ENCODE peak calls at places on chromosomes 6 and 20, in ten cellular contexts. L, I, O, M, V, C, B, W, D and F are unnamed samples.

GRCh38 chr6:68628156-68628555 is 6.9 kb upstream of the ADGRB3 start:
- DNase-seq in I (no peak), L (no peak), D (no peak), M (no peak), V (no peak), B (no peak), W (no peak), C (no peak), O (no peak), F (no peak)

GRCh38 chr6:34196833-34197195 is 39.9 kb upstream of the HMGA1 start:
- DNase-seq in B (no peak), C (no peak), I (no peak), L (no peak), M (no peak), D (no peak), V (no peak), O (no peak), W (no peak), F (no peak)

GRCh38 chr6:125519367-125519766 is 217.6 kb upstream of the HDDC2 start:
- DNase-seq in D (no peak), L (no peak), M (no peak), C (no peak), V (no peak), W (no peak), I (no peak), B (no peak), O (no peak), F (no peak)

GRCh38 chr6:31652925-31653724 is 664 bp upstream of the BAG6 start:
- DNase-seq in D (peak; percentile 94), B (peak; percentile 98), L (peak; percentile 89), W (peak; percentile 91), O (peak; percentile 76), V (peak; percentile 87), C (peak; percentile 95), I (peak; percentile 83), M (no peak), F (peak; percentile 86)

GRCh38 chr20:5001174-5002076 is at the start of gene SLC23A2:
- DNase-seq in B (no peak), D (peak; percentile 93), M (no peak), W (peak; percentile 51), L (peak; percentile 61), I (no peak), O (no peak), C (peak; percentile 65), V (peak; percentile 94), F (peak; percentile 14)

GRCh38 chr20:20037960-20038359 is 14.3 kb downstream of the CRNKL1 start:
- DNase-seq in C (no peak), V (no peak), D (no peak), B (no peak), W (no peak), I (no peak), L (no peak), M (no peak), O (no peak), F (no peak)

GRCh38 chr20:33822423-33822822 is 11.3 kb downstream of the CHMP4B start:
- DNase-seq in I (no peak), V (no peak), M (no peak), O (no peak), D (no peak), B (no peak), C (no peak), L (no peak), W (no peak), F (no peak)

GRCh38 chr6:105978113-105978512 is 108.0 kb upstream of the PRDM1 start:
- DNase-seq in L (no peak), O (no peak), C (no peak), D (no peak), V (no peak), B (no peak), M (no peak), I (no peak), W (no peak), F (no peak)

GRCh38 chr20:47392015-47392720 is 35.7 kb upstream of the ZMYND8 start:
- DNase-seq in C (no peak), V (peak; percentile 23), W (no peak), L (peak; percentile 31), M (peak; percentile 81), B (peak; percentile 71), I (no peak), O (no peak), D (no peak), F (no peak)

GRCh38 chr6:122207794-122208193 is 191.7 kb upstream of the HSF2 start:
- DNase-seq in B (no peak), L (no peak), M (no peak), W (no peak), C (no peak), V (no peak), D (no peak), O (no peak), I (no peak), F (no peak)

GRCh38 chr20:44728835-44729342 is 13.7 kb downstream of the CCN5 start:
- DNase-seq in L (peak; percentile 77), W (no peak), B (no peak), D (no peak), C (peak; percentile 87), V (peak; percentile 88), O (no peak), M (peak; percentile 87), I (peak; percentile 79), F (peak; percentile 85)

GRCh38 chr20:34112600-34113061 is 588 bp upstream of the EIF2S2 start:
- DNase-seq in O (no peak), L (peak; percentile 32), M (no peak), D (peak; percentile 79), W (peak; percentile 36), V (peak; percentile 60), B (peak; percentile 48), I (no peak), C (peak; percentile 71), F (peak; percentile 22)

GRCh38 chr6:79872986-79873385 is 74.4 kb downstream of the ELOVL4 start:
- DNase-seq in C (no peak), W (no peak), B (no peak), M (no peak), I (no peak), L (no peak), D (no peak), O (no peak), V (no peak), F (no peak)
- TF ChIP-seq POLR2AphosphoS5 in C (no peak), W (no peak), B (no peak), M (no peak), I (no peak), L (no peak), D (no peak), O (no peak), V (no peak), F (no peak)

DNA sequence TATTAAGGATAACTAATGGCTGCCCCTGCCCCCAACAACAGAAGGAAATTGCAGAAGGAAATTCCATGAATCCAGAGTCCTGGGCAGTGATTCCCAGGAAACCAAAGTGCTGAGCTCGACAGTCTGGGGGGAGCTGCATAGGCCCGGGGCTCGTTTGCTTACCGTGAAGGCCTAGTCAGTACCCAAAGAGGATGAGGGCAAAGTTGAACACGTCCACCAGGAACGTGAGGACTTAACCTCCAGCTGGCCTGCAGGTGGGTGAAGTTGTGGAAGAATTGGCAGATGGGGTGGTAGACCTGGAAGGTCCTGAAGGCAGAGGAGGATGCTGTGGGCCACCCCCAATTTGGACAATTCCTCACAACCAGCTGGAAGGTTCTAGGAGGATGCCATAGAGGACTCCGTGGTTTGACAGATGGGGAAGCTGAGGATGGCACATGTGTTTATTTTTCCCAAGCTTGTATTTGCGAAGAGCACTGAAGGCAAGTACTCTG is 50.5 kb downstream of the NPEPL1 start:
- DNase-seq in C (no peak), I (no peak), O (no peak), V (no peak), L (no peak), M (no peak), B (no peak), D (peak; percentile 32), W (no peak), F (no peak)
- H3K4me1 ChIP-seq in C (peaks cover 8% of the 10 kb centered on the region), I (no peaks in the 10 kb centered on the region), O (no peaks in the 10 kb centered on the region), V (peaks cover 6% of the 10 kb centered on the region), L (no peaks in the 10 kb centered on the region), M (no peaks in the 10 kb centered on the region), B (no peaks in the 10 kb centered on the region), D (no peaks in the 10 kb centered on the region), W (no peaks in the 10 kb centered on the region), F (no peaks in the 10 kb centered on the region)

GRCh38 chr20:50271201-50271600 is 80.6 kb downstream of the CEBPB start:
- DNase-seq in W (no peak), O (no peak), L (no peak), D (no peak), V (no peak), B (no peak), I (no peak), C (no peak), M (no peak), F (no peak)

GRCh38 chr20:50269111-50270033 is 78.7 kb downstream of the CEBPB start:
- DNase-seq in I (no peak), D (no peak), M (no peak), W (no peak), O (no peak), V (no peak), B (no peak), L (no peak), C (no peak), F (no peak)

GRCh38 chr20:50270034-50270395 is 79.4 kb downstream of the CEBPB start:
- DNase-seq in M (no peak), W (no peak), O (no peak), L (no peak), I (no peak), V (no peak), D (no peak), C (no peak), B (no peak), F (no peak)

GRCh38 chr20:50271674-50272412 is 81.2 kb downstream of the CEBPB start:
- DNase-seq in I (no peak), V (no peak), M (no peak), O (no peak), W (no peak), L (no peak), C (peak; percentile 78), B (no peak), D (peak; percentile 87), F (no peak)

GRCh38 chr20:50270569-50270968 is 79.9 kb downstream of the CEBPB start:
- DNase-seq in V (no peak), L (no peak), C (no peak), B (no peak), O (no peak), D (peak; percentile 88), M (no peak), I (no peak), W (no peak), F (no peak)
- TF ChIP-seq POLR2AphosphoS5 in V (no peak), L (no peak), C (no peak), B (no peak), O (no peak), D (peak; percentile 79), M (no peak), I (no peak), W (no peak), F (no peak)

DNA sequence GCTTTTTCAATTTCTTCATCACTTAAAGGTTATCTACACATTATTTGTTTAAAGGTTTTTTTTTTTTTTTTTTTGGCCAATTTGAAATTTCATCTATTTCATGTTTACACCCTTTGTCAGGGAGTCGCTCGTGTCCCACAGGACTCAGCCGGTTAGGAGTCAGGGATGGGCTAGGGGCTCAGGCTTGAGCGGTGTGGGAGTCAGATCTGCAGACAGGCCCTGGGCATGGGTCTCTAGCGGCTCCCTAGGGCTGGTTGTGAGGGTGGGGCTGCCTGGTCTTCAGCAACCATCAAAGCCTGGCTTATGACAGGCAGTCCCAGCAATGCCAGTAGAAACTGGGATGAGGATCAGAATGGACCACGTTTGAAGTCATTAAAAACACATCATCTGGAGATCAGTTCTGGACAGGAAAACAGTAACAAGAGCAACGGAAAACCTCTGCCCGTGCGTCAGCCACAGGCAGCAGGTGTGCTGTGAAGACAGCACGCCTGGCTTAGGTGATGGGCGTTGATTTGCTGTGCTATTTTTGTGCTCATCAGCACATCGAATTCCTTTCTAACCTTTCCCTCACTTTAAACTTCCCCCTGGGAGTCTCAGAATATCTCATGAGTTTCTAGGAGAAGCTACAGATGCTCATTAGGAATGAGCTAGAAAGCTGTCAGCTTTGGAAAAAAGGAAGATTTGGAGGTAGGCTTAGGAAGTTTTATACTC is 91.3 kb upstream of the MPC1 start:
- DNase-seq in L (no peak), V (no peak), I (no peak), M (no peak), D (peak; percentile 31), B (no peak), C (no peak), O (no peak), W (no peak), F (no peak)
- H3K4me1 ChIP-seq in L (no peaks in the 10 kb centered on the region), V (peaks cover 59% of the 10 kb centered on the region), I (no peaks in the 10 kb centered on the region), M (no peaks in the 10 kb centered on the region), D (no peaks in the 10 kb centered on the region), B (peaks cover 7% of the 10 kb centered on the region), C (no peaks in the 10 kb centered on the region), O (no peaks in the 10 kb centered on the region), W (no peaks in the 10 kb centered on the region), F (no peaks in the 10 kb centered on the region)